ENCODE peak calls at places on chromosomes 5 and 9, in nine cellular contexts. Y is Peyer's patch; F is colonic mucosa; R is GM10248; Z is GM23338; U is body of pancreas; E is tibial artery; Q is CD4-positive, alpha-beta T cell; O is MCF 10A. I is an unnamed sample.

GRCh38 chr9:121556082-121556481 is 56.4 kb upstream of the GGTA1 start:
- DNase-seq in Y (no peak), F (no peak), R (no peak), Z (no peak), U (no peak), E (no peak), Q (no peak), O (no peak), I (no peak)

GRCh38 chr5:160432815-160433214 is 11.2 kb downstream of the PTTG1 start:
- DNase-seq in Y (no peak), F (no peak), R (no peak), Z (no peak), U (no peak), E (no peak), Q (no peak), O (no peak), I (no peak)

GRCh38 chr9:33272061-33272460 is 7.2 kb downstream of the CHMP5 start:
- DNase-seq in Y (no peak), F (peak), R (no peak), Z (no peak), U (no peak), E (no peak), Q (no peak), O (no peak), I (no peak)

GRCh38 chr5:36689225-36689624 is 82.8 kb downstream of the SLC1A3 start:
- DNase-seq in Y (no peak), F (no peak), R (peak), Z (no peak), U (no peak), E (no peak), Q (no peak), O (no peak), I (no peak)

GRCh38 chr9:4943346-4943745 is 41.7 kb upstream of the JAK2 start:
- DNase-seq in Y (no peak), F (no peak), R (no peak), Z (no peak), U (no peak), E (no peak), Q (no peak), O (no peak), I (no peak)

GRCh38 chr5:172849636-172850453 is 15.8 kb downstream of the ERGIC1 start:
- DNase-seq in Y (peak), F (peak), R (peak), Z (no peak), U (no peak), E (no peak), Q (no peak), O (peak), I (peak)

GRCh38 chr9:121298016-121298538 is 30.1 kb downstream of the GSN start:
- DNase-seq in Y (no peak), F (no peak), R (no peak), Z (peak), U (no peak), E (no peak), Q (no peak), O (no peak), I (no peak)

GRCh38 chr9:101376117-101376866 is 8.5 kb downstream of the BAAT start:
- DNase-seq in Y (no peak), F (no peak), R (no peak), Z (no peak), U (no peak), E (no peak), Q (no peak), O (no peak), I (no peak)

GRCh38 chr5:76256116-76256889 is 146.8 kb upstream of the IQGAP2 start:
- DNase-seq in Y (peak), F (peak), R (peak), Z (peak), U (peak), E (peak), Q (peak), O (peak), I (peak)

DNA sequence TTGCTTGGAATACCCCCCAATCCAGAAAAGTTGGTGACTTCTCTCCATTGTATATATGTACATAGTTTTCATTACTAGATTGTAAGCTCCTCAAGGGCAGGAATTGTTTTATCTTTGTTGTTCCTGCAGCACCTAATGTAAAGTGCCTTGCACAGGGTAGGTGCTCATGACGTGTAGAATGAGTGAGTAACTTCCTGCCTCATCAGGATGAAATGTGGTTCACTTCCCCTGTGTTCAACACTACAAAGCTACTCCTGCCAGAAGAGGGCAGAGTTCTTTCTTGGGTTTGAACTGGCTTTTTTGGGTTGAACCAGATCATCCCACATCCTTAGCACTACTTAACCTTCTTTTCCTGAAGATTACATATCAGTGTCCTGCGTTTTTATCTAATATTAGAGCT is 23.9 kb downstream of the GTF3C4 start:
- DNase-seq in Y (no peak), F (no peak), R (no peak), Z (peak), U (no peak), E (no peak), Q (no peak), O (no peak), I (no peak)
- TF ChIP-seq CTCF in Y (no peak), F (no peak), R (peak), Z (peak), U (no peak), E (no peak), Q (peak), O (no peak), I (no peak)

DNA sequence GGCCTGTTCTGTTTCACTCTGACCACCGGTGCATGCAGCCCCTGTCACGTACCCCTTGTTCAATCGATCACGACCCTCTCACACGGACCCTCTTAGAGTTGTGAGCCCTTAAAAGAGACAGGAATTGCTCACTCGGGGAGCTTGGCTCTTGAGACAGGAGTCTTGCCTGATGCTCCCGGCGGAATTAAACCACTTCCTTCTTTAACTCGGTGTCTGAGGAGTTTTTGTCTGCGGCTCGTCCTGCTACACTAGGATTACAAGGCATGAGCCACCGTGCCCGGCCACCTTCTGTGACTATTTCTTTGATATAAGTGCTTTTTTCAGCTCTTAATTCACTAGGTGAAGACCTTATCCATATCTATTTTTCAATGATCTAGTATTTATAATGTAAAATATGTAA is 167.5 kb downstream of the TTC39B start:
- DNase-seq in Y (no peak), F (no peak), R (no peak), Z (peak), U (no peak), E (no peak), Q (no peak), O (no peak), I (no peak)
- TF ChIP-seq CTCF in Y (no peak), F (no peak), R (no peak), Z (no peak), U (no peak), E (no peak), Q (no peak), O (no peak), I (no peak)

DNA sequence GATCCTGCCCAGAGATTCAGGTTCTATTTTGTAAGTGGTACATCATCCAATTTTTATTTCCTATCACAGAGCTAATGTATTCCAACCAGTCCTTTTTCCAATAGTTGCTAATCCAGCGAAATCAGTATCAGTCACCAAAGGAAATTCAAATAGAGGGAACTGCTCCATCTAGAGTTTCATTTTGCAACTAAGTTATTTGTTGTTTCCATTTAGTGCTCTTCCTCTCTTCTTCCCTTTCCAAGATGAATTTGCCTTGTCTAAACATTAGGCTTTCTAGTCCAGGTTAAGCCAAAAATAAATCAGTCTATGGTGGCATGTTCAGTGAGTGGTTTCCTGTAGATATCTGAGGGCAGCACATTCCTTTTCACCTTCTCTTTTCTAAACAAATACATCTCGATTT is 79.8 kb upstream of the SPATA31D4 start:
- DNase-seq in Y (no peak), F (no peak), R (no peak), Z (peak), U (no peak), E (no peak), Q (no peak), O (peak), I (no peak)
- TF ChIP-seq CTCF in Y (peak), F (peak), R (no peak), Z (peak), U (peak), E (peak), Q (no peak), O (peak), I (peak)

GRCh38 chr9:137350696-137351584 is 48.9 kb upstream of the NRARP start:
- DNase-seq in Y (no peak), F (no peak), R (peak), Z (no peak), U (no peak), E (no peak), Q (no peak), O (no peak), I (no peak)
- TF ChIP-seq CTCF in Y (no peak), F (no peak), R (no peak), Z (no peak), U (no peak), E (no peak), Q (no peak), O (no peak), I (no peak)

DNA sequence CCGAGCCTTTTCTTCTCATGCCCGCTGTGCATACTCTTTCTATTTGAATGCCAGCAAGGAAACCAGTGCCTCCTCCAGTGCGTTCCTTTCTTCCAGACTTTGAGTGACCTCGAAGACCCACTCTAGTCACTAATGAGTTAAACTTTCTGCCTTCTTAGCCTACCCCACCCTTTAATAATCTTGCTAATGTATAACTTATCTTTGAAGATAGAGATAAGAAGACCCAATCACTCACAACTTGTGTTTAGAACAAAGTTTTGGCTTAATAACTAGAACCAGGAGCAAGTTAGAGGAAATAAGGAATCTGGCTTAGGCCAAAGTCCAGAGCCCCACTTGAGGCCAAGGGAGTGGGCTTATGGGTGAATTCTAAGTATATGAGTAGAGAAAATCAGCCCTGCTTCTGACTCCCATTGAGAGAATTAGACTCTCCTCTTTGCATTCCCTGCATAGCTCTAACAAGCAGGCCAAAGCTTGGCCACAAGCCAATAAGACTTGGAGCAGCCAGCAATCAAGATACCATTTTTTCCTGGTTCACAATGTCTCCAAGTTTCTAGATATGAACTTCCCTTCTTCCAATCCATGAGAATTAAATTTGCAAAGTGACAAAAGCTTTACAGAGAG is 181.5 kb upstream of the PIK3R1 start:
- DNase-seq in Y (no peak), F (peak), R (no peak), Z (no peak), U (peak), E (peak), Q (no peak), O (no peak), I (peak)
- TF ChIP-seq CTCF in Y (no peak), F (no peak), R (no peak), Z (no peak), U (no peak), E (no peak), Q (no peak), O (no peak), I (no peak)

GRCh38 chr5:143714629-143715028 is 97.3 kb upstream of the HMHB1 start:
- DNase-seq in Y (no peak), F (no peak), R (peak), Z (no peak), U (no peak), E (no peak), Q (no peak), O (peak), I (no peak)

GRCh38 chr5:143716856-143717255 is 95.1 kb upstream of the HMHB1 start:
- DNase-seq in Y (no peak), F (no peak), R (no peak), Z (no peak), U (no peak), E (no peak), Q (no peak), O (no peak), I (no peak)

GRCh38 chr5:143713331-143714032 is 98.5 kb upstream of the HMHB1 start:
- DNase-seq in Y (no peak), F (no peak), R (no peak), Z (no peak), U (no peak), E (no peak), Q (no peak), O (peak), I (no peak)

GRCh38 chr5:143720689-143721088 is 91.3 kb upstream of the HMHB1 start:
- DNase-seq in Y (no peak), F (no peak), R (no peak), Z (no peak), U (no peak), E (no peak), Q (no peak), O (no peak), I (no peak)

GRCh38 chr5:143717400-143717799 is 94.6 kb upstream of the HMHB1 start:
- DNase-seq in Y (no peak), F (no peak), R (no peak), Z (no peak), U (no peak), E (no peak), Q (no peak), O (peak), I (no peak)
- TF ChIP-seq CTCF in Y (no peak), F (no peak), R (no peak), Z (no peak), U (no peak), E (no peak), Q (no peak), O (no peak), I (no peak)

GRCh38 chr5:86118542-86118941 is 499.2 kb upstream of the COX7C start:
- DNase-seq in Y (no peak), F (no peak), R (no peak), Z (peak), U (no peak), E (no peak), Q (no peak), O (peak), I (no peak)
- TF ChIP-seq CTCF in Y (no peak), F (peak), R (no peak), Z (peak), U (no peak), E (no peak), Q (no peak), O (peak), I (no peak)